ENCODE peak calls at places on chromosomes 6 and 20, in seven cellular contexts. I is MM.1S; J is psoas muscle; Y is endothelial cell; H is adrenal gland; D is colonic mucosa; Z is CD4-positive, alpha-beta T cell. O is an unnamed sample.

GRCh38 chr6:81749704-81750103 is 2.8 kb downstream of the TENT5A start:
- DNase-seq in Y (no peak), I (no peak), D (no peak), J (no peak), Z (no peak), H (no peak), O (no peak)

GRCh38 chr20:21096321-21097043 is 9.7 kb downstream of the LINC00237 start:
- DNase-seq in D (no peak), Y (peak), J (no peak), H (no peak), I (no peak), Z (no peak), O (peak)

GRCh38 chr6:157219201-157220200 is 103.8 kb downstream of the TMEM242 start:
- DNase-seq in Z (no peak), J (no peak), Y (no peak), D (peak), I (no peak), H (no peak), O (no peak)

GRCh38 chr20:49340161-49340966 is 62.5 kb upstream of the ZNFX1 start:
- DNase-seq in D (no peak), Y (no peak), J (peak), Z (no peak), H (no peak), I (no peak), O (no peak)

GRCh38 chr6:108194503-108194902 is 28.7 kb downstream of the NR2E1 start:
- DNase-seq in I (no peak), H (no peak), J (no peak), Y (no peak), D (no peak), Z (no peak), O (no peak)

GRCh38 chr6:116036075-116036773 is 24.5 kb downstream of the FRK start:
- DNase-seq in Z (no peak), D (no peak), H (no peak), Y (no peak), J (no peak), I (no peak), O (no peak)

GRCh38 chr6:34792605-34793500 is 970 bp downstream of the BLTP3A start:
- DNase-seq in I (peak), Z (no peak), J (no peak), D (peak), H (peak), Y (peak), O (peak)

GRCh38 chr6:25745836-25746235 is 8.7 kb upstream of the SLC17A4 start:
- DNase-seq in I (no peak), Z (no peak), H (no peak), Y (no peak), D (no peak), J (no peak), O (no peak)

GRCh38 chr20:4812641-4813075 is 90.9 kb downstream of the PRND start:
- DNase-seq in I (no peak), Y (no peak), H (no peak), J (no peak), D (no peak), Z (no peak), O (peak)

GRCh38 chr20:20658871-20659415 is 53.5 kb downstream of the RALGAPA2 start:
- DNase-seq in I (no peak), J (no peak), H (no peak), Y (no peak), D (no peak), Z (no peak), O (no peak)

GRCh38 chr6:151999194-151999593 is 191.7 kb downstream of the ESR1 start:
- DNase-seq in J (no peak), H (no peak), D (no peak), Y (no peak), Z (no peak), I (no peak), O (no peak)

GRCh38 chr6:129498950-129499870 is 210.8 kb downstream of the ARHGAP18 start:
- DNase-seq in Y (no peak), I (peak), D (peak), Z (no peak), H (no peak), J (no peak), O (peak)

GRCh38 chr20:13205848-13206434 is 15.1 kb upstream of the ISM1 start:
- DNase-seq in Y (no peak), D (no peak), Z (no peak), I (no peak), H (no peak), J (no peak), O (no peak)

GRCh38 chr20:19236371-19237055 is 24.1 kb downstream of the SLC24A3 start:
- DNase-seq in I (no peak), J (no peak), Y (no peak), Z (no peak), H (no peak), D (no peak), O (no peak)

GRCh38 chr20:39312107-39312506 is 350.0 kb downstream of the DHX35 start:
- DNase-seq in H (no peak), Y (no peak), I (no peak), D (no peak), J (no peak), Z (no peak), O (no peak)

GRCh38 chr20:63369724-63370622 is 8.8 kb upstream of the CHRNA4 start:
- DNase-seq in J (no peak), D (no peak), Y (no peak), I (no peak), H (no peak), Z (no peak), O (no peak)
- TF ChIP-seq CTCF in J (no peak), D (no peak), Y (no peak), I (no peak), H (no peak), Z (no peak), O (peak)

GRCh38 chr6:42572523-42572922 is 8.7 kb downstream of the UBR2 start:
- DNase-seq in I (peak), H (no peak), Y (no peak), Z (no peak), D (no peak), J (no peak), O (peak)

GRCh38 chr6:42566614-42567208 is 2.9 kb downstream of the UBR2 start:
- DNase-seq in Z (no peak), I (no peak), D (no peak), Y (no peak), J (no peak), H (no peak), O (no peak)

GRCh38 chr6:42571611-42572342 is 7.9 kb downstream of the UBR2 start:
- DNase-seq in J (no peak), Z (no peak), D (no peak), Y (no peak), I (peak), H (no peak), O (no peak)

GRCh38 chr6:42564496-42564890 is 664 bp downstream of the UBR2 start:
- DNase-seq in Z (no peak), Y (no peak), D (no peak), J (no peak), H (no peak), I (peak), O (no peak)

GRCh38 chr6:42569102-42570028 is 5.5 kb downstream of the UBR2 start:
- DNase-seq in I (peak), H (no peak), Y (no peak), J (no peak), Z (no peak), D (no peak), O (no peak)
- TF ChIP-seq CTCF in I (no peak), H (no peak), Y (no peak), J (no peak), Z (no peak), D (no peak), O (peak)

GRCh38 chr20:62407221-62407992 is at the start of gene CABLES2:
- DNase-seq in J (peak), Z (peak), D (peak), H (peak), I (peak), Y (peak), O (peak)
- TF ChIP-seq CTCF in J (peak), Z (no peak), D (no peak), H (no peak), I (no peak), Y (no peak), O (peak)

GRCh38 chr20:43387737-43388136 is 70.0 kb upstream of the SRSF6 start:
- DNase-seq in I (no peak), H (no peak), Z (no peak), Y (no peak), J (no peak), D (no peak), O (no peak)

GRCh38 chr20:43389231-43389630 is 68.5 kb upstream of the SRSF6 start:
- DNase-seq in D (no peak), H (no peak), I (no peak), J (peak), Z (no peak), Y (no peak), O (no peak)

GRCh38 chr20:43388267-43389081 is 69.2 kb upstream of the SRSF6 start:
- DNase-seq in J (peak), H (no peak), Z (no peak), I (no peak), D (no peak), Y (no peak), O (no peak)

GRCh38 chr20:43392561-43392960 is 65.1 kb upstream of the SRSF6 start:
- DNase-seq in Z (no peak), Y (no peak), I (no peak), D (no peak), J (no peak), H (no peak), O (no peak)

DNA sequence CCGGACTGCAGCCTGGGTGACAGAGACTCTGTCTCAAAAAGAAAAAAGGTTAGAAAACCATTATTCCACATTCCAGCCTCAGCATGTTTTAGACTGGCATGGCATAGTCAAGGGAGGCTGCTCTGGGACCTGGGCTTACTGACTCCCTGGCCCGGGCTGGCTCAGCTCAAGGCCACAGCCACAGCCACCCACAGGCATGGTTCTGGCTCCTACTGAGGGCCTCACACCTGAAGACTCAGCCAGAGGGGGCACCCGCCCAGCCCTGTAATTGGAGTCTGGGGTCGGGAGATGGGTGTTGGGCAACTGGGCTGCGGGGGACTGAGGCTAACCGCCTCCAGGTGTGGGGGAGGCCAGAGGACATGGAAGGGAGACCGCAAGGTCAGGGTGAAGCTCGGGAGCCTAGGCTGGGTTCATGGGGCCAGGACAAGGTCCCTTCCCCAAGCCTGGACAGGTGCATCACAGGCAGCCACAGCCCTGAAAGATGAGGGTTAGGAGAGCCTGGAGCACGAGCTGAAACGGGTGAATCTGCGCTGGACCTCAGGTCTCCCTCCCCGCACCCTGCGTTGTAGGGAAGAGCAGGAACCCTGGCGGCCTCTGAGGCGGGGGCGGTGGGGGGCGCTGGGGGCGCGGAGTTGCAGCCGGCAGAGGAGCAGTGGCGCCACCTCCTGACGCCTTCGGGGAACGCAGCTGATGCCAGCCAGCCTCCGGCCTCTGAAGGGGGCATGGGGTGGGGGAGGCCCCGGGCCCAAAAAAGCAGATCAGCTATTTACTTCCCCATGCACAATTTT is 67.7 kb upstream of the SRSF6 start:
- DNase-seq in I (no peak), Y (peak), J (no peak), Z (no peak), H (no peak), D (no peak), O (no peak)
- TF ChIP-seq CTCF in I (no peak), Y (peak), J (no peak), Z (no peak), H (no peak), D (no peak), O (peak)

DNA sequence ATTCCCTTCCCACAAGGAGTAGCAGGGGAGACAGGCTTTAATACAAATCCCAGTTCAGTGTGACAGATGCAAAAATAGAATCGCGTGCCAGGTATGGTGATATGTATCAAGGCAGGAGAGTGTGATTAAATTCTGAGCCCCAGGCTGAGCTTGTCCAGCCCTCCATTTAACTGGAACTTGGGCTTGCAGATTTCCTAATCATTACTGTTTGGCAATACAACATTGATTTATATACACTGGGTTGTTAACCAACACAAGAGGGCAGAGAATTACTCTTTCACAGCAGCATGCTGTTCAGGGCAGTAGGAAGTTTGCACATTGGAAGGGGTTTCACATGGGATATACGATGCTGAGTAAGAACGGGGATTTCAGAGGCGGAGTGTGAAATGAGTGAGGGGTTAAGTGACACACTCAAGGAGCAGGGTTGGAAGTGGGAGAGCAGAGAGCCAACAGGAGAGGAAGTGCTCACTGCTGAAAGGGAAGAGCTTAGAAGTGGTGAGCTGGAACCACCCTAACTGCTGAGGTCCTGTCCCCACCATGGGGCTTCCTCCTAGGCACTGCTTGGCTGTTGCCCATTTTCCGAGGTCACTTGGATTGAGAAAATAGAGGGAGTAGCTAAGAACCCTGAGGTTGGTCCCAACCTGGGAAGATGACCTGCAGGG is 70.9 kb upstream of the ATXN1 start:
- DNase-seq in D (no peak), Z (no peak), Y (no peak), J (no peak), I (no peak), H (no peak), O (no peak)
- TF ChIP-seq CTCF in D (no peak), Z (no peak), Y (no peak), J (no peak), I (no peak), H (no peak), O (no peak)

DNA sequence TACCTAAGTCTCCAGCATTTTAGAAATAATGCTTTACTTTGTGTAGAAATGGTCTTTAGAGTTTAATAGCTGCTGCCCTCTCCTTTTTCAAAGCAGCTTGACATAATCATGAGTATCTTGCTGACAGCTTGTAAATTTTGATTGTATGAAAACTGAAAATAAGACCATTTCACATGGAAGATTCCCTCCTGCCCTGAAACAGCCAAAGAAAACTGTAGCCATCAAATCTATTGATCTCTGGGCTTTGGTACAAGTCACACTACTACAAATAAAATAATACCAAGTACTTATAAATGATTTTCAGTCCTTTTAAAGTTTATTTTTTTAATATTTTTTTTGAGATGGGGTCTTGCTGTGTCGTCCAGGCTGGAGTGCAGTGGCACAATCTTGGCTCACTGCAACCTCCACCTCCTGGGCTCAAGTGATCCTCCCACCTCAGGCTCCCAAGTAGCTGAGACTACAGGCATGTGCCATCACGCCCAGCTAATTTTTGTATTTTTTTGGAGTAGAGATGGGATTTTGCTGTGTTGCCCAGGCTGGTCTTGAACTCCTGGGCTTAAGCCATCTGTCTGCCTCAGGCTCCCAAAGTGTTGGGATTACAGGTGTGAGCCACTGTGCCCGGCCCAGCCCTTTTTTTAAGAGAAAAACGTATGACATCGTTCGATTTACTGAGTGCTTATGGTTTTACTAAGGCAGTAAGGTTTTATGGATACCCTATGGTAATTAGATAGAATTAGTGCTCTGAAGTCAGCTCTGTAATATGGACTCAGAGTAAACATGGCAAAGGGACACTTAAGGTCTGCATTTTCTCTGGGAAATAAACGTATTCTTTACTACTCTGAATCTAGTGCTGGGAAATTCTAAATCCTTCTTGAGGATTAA is 7.0 kb downstream of the PTPN1 start:
- DNase-seq in I (no peak), D (no peak), Y (no peak), J (no peak), Z (no peak), H (no peak), O (no peak)
- TF ChIP-seq CTCF in I (no peak), D (no peak), Y (no peak), J (no peak), Z (no peak), H (no peak), O (no peak)

O was measured in OCI-LY7.